ENCODE peak calls at places on chromosomes 5 and 9, in eight cellular contexts. Q is GM12891, E is breast epithelium, R is upper lobe of left lung, L is GM12892, K is sigmoid colon, V is stomach, A is Panc1. C is an unnamed sample.

GRCh38 chr5:52769061-52769460 is 18.7 kb upstream of the ITGA1 start:
- DNase-seq in Q (no peak), E (no peak), R (no peak), L (no peak), K (no peak), V (no peak), A (no peak), C (no peak)

GRCh38 chr5:129172561-129172960 is 78.0 kb downstream of the ISOC1 start:
- DNase-seq in Q (no peak), E (no peak), R (no peak), L (no peak), K (no peak), V (no peak), A (no peak), C (no peak)

GRCh38 chr9:93096131-93096802 is at the start of gene CARD19:
- DNase-seq in Q (no peak), E (peak), R (peak), L (peak), K (peak), V (peak), A (no peak), C (peak)

GRCh38 chr9:133715866-133716563 is 22.1 kb downstream of the SARDH start:
- DNase-seq in Q (no peak), E (no peak), R (no peak), L (no peak), K (peak), V (no peak), A (no peak), C (no peak)

GRCh38 chr5:81349161-81349560 is 44.8 kb downstream of the ACOT12 start:
- DNase-seq in Q (no peak), E (no peak), R (no peak), L (no peak), K (no peak), V (no peak), A (no peak), C (no peak)

GRCh38 chr5:121974261-121974660 is 12.5 kb downstream of the SRFBP1 start:
- DNase-seq in Q (no peak), E (no peak), R (no peak), L (no peak), K (no peak), V (no peak), A (no peak), C (no peak)

GRCh38 chr9:137027369-137028012 is 546 bp downstream of the ABCA2 start:
- DNase-seq in Q (no peak), E (no peak), R (no peak), L (no peak), K (no peak), V (no peak), A (no peak), C (no peak)

GRCh38 chr5:57598756-57599155 is 116.1 kb upstream of the ACTBL2 start:
- DNase-seq in Q (no peak), E (no peak), R (no peak), L (no peak), K (no peak), V (no peak), A (peak), C (no peak)

GRCh38 chr9:15329539-15330109 is 22.6 kb upstream of the TTC39B start:
- DNase-seq in Q (no peak), E (no peak), R (no peak), L (no peak), K (no peak), V (no peak), A (no peak), C (no peak)

GRCh38 chr9:105284463-105284862 is 40.0 kb downstream of the SLC44A1 start:
- DNase-seq in Q (no peak), E (no peak), R (no peak), L (no peak), K (no peak), V (no peak), A (no peak), C (no peak)

GRCh38 chr5:145495741-145496140 is 339.4 kb downstream of the PRELID2 start:
- DNase-seq in Q (no peak), E (no peak), R (no peak), L (no peak), K (no peak), V (peak), A (peak), C (no peak)

GRCh38 chr5:72529383-72529782 is 22.2 kb upstream of the ZNF366 start:
- DNase-seq in Q (no peak), E (no peak), R (no peak), L (no peak), K (no peak), V (no peak), A (no peak), C (no peak)

GRCh38 chr5:107361945-107362344 is 308.8 kb downstream of the EFNA5 start:
- DNase-seq in Q (no peak), E (no peak), R (peak), L (no peak), K (peak), V (no peak), A (no peak), C (no peak)

GRCh38 chr9:80649001-80649420 is 1040.3 kb downstream of the TLE1 start:
- DNase-seq in Q (no peak), E (no peak), R (no peak), L (no peak), K (peak), V (no peak), A (no peak), C (no peak)

GRCh38 chr9:132823370-132824144 is 54.5 kb downstream of the AK8 start:
- DNase-seq in Q (no peak), E (no peak), R (no peak), L (no peak), K (peak), V (no peak), A (no peak), C (no peak)

GRCh38 chr9:135479469-135480052 is at the start of gene PPP1R26:
- DNase-seq in Q (no peak), E (no peak), R (peak), L (no peak), K (no peak), V (peak), A (no peak), C (no peak)

GRCh38 chr9:102652471-102652870 is 342.7 kb upstream of the CYLC2 start:
- DNase-seq in Q (no peak), E (no peak), R (no peak), L (no peak), K (no peak), V (no peak), A (no peak), C (no peak)

GRCh38 chr9:136095028-136095494 is at the start of gene NACC2:
- DNase-seq in Q (no peak), E (no peak), R (peak), L (no peak), K (no peak), V (peak), A (no peak), C (peak)

GRCh38 chr5:150530992-150531588 is 23.2 kb downstream of the NDST1 start:
- DNase-seq in Q (no peak), E (no peak), R (no peak), L (no peak), K (no peak), V (no peak), A (no peak), C (no peak)

GRCh38 chr5:125536582-125536981 is 790.1 kb upstream of the ZNF608 start:
- DNase-seq in Q (no peak), E (no peak), R (no peak), L (no peak), K (no peak), V (no peak), A (no peak), C (no peak)

GRCh38 chr9:92035687-92036410 is 79.4 kb downstream of the SPTLC1 start:
- DNase-seq in Q (no peak), E (no peak), R (no peak), L (no peak), K (peak), V (no peak), A (no peak), C (no peak)

GRCh38 chr5:172902497-172903472 is 56.4 kb upstream of the RPL26L1 start:
- DNase-seq in Q (no peak), E (no peak), R (peak), L (no peak), K (peak), V (peak), A (no peak), C (peak)

GRCh38 chr5:107619781-107620180 is 51.0 kb downstream of the EFNA5 start:
- DNase-seq in Q (no peak), E (no peak), R (no peak), L (no peak), K (no peak), V (no peak), A (no peak), C (no peak)

GRCh38 chr5:14223372-14223771 is 80.2 kb downstream of the TRIO start:
- DNase-seq in Q (no peak), E (no peak), R (peak), L (no peak), K (no peak), V (no peak), A (no peak), C (no peak)

GRCh38 chr9:101388507-101388993 is 3.7 kb upstream of the BAAT start:
- DNase-seq in Q (no peak), E (no peak), R (no peak), L (no peak), K (no peak), V (no peak), A (no peak), C (no peak)

GRCh38 chr9:108580021-108580439 is 275.8 kb downstream of the ACTL7B start:
- DNase-seq in Q (no peak), E (no peak), R (peak), L (no peak), K (no peak), V (no peak), A (no peak), C (peak)

GRCh38 chr9:82418334-82418733 is 429.8 kb downstream of the SPATA31D1 start:
- DNase-seq in Q (no peak), E (no peak), R (no peak), L (no peak), K (no peak), V (no peak), A (no peak), C (no peak)

GRCh38 chr5:149264432-149265069 is 7.1 kb upstream of the AFAP1L1 start:
- DNase-seq in Q (no peak), E (no peak), R (peak), L (no peak), K (no peak), V (peak), A (no peak), C (peak)

GRCh38 chr5:40518511-40518917 is 161.2 kb upstream of the PTGER4 start:
- DNase-seq in Q (no peak), E (no peak), R (no peak), L (no peak), K (no peak), V (peak), A (peak), C (no peak)

DNA sequence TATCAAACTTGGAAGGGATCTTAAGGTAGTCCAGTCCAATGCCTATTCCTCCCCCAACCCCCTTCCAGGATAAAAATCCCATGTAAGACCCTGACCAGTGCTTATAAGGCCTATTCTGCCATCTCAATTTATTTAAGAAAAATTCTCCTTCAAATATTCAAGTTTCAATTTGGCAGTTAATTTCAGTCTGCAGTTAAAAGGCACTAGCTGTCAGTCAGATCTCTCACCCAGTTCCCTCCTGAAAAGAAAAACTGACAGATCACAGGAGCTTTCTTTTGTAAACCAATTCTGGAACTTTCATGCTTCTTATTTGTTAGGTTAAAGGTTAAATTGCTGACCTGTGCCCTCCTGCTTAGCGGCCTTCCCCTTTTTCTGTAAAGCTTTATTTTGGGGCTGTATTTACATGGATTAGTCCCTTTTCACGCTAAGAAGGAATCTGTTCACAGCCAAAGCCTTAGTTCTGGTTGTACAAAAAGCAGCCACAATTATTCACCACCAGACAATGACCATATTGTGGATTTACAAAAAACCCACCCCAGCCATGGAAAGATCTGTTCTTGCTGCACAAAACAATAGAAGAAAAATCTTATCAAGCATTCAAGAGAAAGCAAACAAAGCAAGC is 68.7 kb downstream of the DENND1A start:
- DNase-seq in Q (no peak), E (no peak), R (no peak), L (no peak), K (no peak), V (no peak), A (no peak), C (no peak)
- TF ChIP-seq POLR2AphosphoS5 in Q (no peak), E (no peak), R (no peak), L (no peak), K (no peak), V (no peak), A (no peak), C (no peak)

GRCh38 chr9:77488439-77489126 is 159.5 kb downstream of the GNA14 start:
- DNase-seq in Q (no peak), E (no peak), R (no peak), L (no peak), K (no peak), V (no peak), A (no peak), C (no peak)
- TF ChIP-seq POLR2AphosphoS5 in Q (no peak), E (no peak), R (no peak), L (no peak), K (no peak), V (no peak), A (no peak), C (no peak)

DNA sequence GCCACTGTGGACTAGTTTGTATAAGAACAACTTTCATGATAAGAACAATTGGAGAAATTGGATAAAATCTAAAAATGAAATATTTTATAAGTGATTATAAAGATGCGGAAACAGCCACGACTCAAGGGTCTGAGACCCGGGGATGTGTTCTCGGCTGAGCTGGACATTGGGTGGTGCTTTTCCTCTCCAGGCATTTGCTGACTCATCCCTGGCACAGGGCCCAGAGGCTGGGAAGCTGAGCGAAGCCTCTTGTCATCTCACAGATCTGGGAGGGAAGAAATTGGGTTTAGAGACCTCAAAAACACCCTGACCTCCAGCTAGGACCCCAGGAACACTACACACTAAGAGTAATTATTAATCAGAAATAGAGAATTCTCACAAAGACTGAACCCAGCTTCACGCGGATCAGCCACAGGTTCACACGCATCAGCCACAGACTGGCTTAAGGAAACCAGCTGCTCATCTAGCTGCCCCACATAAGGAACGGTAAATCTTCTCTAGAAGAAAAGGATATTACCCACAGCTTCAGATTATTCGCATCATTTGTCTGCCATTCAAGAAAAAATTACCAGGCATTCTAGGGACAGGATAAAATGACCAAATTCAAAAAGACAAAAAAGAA is 2.8 kb upstream of the OR2V1 start:
- DNase-seq in Q (no peak), E (no peak), R (peak), L (no peak), K (peak), V (peak), A (no peak), C (no peak)
- TF ChIP-seq POLR2AphosphoS5 in Q (no peak), E (no peak), R (no peak), L (no peak), K (no peak), V (no peak), A (no peak), C (no peak)

GRCh38 chr9:114538241-114538640 is 33.0 kb upstream of the WHRN start:
- DNase-seq in Q (no peak), E (no peak), R (peak), L (no peak), K (no peak), V (peak), A (no peak), C (peak)
- TF ChIP-seq POLR2AphosphoS5 in Q (no peak), E (no peak), R (no peak), L (no peak), K (no peak), V (no peak), A (no peak), C (peak)

GRCh38 chr9:103798620-103799019 is 295.5 kb upstream of the SMC2 start:
- DNase-seq in Q (peak), E (no peak), R (no peak), L (no peak), K (no peak), V (no peak), A (no peak), C (no peak)

GRCh38 chr9:103802068-103802467 is 292.0 kb upstream of the SMC2 start:
- DNase-seq in Q (no peak), E (no peak), R (no peak), L (no peak), K (no peak), V (no peak), A (no peak), C (no peak)

GRCh38 chr9:103799959-103800358 is 294.1 kb upstream of the SMC2 start:
- DNase-seq in Q (no peak), E (no peak), R (no peak), L (no peak), K (no peak), V (no peak), A (no peak), C (no peak)

GRCh38 chr9:103803245-103803644 is 290.9 kb upstream of the SMC2 start:
- DNase-seq in Q (no peak), E (no peak), R (no peak), L (no peak), K (no peak), V (no peak), A (no peak), C (no peak)

GRCh38 chr9:103804077-103804735 is 289.9 kb upstream of the SMC2 start:
- DNase-seq in Q (no peak), E (no peak), R (no peak), L (no peak), K (no peak), V (no peak), A (no peak), C (no peak)
- TF ChIP-seq POLR2AphosphoS5 in Q (no peak), E (no peak), R (no peak), L (no peak), K (no peak), V (no peak), A (no peak), C (no peak)

GRCh38 chr5:178477224-178478201 is 112.7 kb downstream of the COL23A1 start:
- DNase-seq in Q (no peak), E (no peak), R (no peak), L (no peak), K (no peak), V (no peak), A (no peak), C (no peak)
- TF ChIP-seq POLR2AphosphoS5 in Q (no peak), E (no peak), R (no peak), L (no peak), K (no peak), V (no peak), A (no peak), C (no peak)

DNA sequence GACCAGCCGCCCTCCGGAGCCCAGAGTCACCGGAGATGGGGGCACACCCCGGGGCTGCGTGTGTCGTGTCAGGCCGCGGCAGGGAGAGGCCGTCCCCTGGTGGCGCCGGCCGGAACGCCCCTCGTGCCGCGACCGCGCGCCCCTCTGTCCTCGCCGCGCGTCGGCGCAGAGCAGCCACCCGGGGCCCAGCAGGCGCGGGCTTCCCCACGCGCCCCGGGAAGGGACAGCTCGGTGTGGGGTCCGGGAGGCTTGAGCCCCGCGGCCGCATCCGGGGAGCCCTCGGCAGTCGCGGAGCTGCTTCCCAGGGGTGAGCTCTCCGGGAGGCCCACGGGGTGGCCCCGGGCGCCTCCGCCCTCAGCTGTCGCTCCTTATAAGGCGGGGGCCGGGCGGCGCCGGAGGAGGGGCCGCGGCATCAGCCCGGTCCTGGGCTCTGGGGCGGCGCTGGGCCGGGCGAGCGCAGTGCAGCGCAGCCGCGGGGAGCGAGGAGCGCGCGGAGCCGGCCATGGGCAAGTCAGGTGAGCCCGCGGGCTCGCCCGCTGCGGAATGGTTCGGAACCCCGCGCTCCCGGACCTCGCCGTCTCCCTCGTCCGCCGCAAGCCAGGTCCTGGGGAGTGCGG is at the start of gene GLIPR2:
- DNase-seq in Q (peak), E (no peak), R (peak), L (peak), K (peak), V (peak), A (no peak), C (peak)
- TF ChIP-seq POLR2AphosphoS5 in Q (no peak), E (no peak), R (peak), L (peak), K (peak), V (peak), A (no peak), C (peak)

GRCh38 chr9:87270241-87271234 is 227.1 kb upstream of the DAPK1 start:
- DNase-seq in Q (no peak), E (no peak), R (no peak), L (no peak), K (no peak), V (no peak), A (no peak), C (no peak)
- TF ChIP-seq POLR2AphosphoS5 in Q (no peak), E (no peak), R (no peak), L (no peak), K (no peak), V (peak), A (no peak), C (no peak)

DNA sequence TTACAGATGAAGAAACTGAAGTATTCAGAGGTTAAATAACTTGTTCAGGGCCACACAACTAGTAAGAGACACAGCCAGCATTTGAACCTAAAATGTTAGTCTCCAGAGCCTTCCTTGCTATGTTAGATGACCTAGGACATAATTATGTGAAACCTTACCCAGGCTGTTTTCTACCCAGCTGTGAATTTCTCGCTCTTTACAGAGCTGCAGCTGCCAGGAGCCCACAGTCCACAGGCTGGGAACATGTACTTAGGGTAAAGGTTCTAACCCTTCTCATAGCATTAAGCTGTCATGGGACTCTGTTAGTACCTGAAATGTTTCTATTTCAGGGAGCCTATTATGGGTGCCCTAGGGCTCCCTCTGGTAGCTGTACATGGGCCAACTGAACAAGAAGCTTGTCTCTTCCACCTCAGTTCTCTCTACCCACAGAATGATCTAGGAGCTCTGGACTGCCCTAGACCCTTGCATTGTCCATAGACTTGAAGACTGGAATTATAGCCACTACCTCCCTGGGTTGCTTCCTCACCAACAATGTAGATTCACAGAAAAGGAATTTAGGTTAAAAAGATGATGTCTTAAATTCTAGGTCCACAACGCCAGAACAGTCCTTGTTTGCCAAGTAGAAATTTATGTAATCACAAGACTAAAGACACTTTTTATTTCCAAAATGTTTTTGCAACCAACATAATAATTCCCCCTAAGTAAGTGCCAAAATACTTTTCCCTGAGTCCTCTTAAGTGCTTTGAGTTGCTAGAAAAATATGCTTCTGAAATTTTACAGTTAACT is 262.9 kb downstream of the PIK3R1 start:
- DNase-seq in Q (no peak), E (no peak), R (no peak), L (no peak), K (no peak), V (no peak), A (no peak), C (no peak)
- TF ChIP-seq POLR2AphosphoS5 in Q (no peak), E (no peak), R (no peak), L (no peak), K (peak), V (no peak), A (no peak), C (no peak)

GRCh38 chr9:97921959-97922905 is at the start of gene TRMO:
- DNase-seq in Q (peak), E (peak), R (peak), L (peak), K (peak), V (peak), A (peak), C (peak)
- TF ChIP-seq POLR2AphosphoS5 in Q (peak), E (peak), R (peak), L (peak), K (peak), V (peak), A (peak), C (peak)